ENCODE peak calls at places on chromosomes 12 and 14, in five cellular contexts. One of them, this sample, is unnamed.

GRCh38 chr12:16008442-16008841 is 97.3 kb downstream of the DERA start:
- DNase-seq in pancreas: no peak
- DNase-seq in AG09309: no peak
- DNase-seq in MM.1S: no peak
- DNase-seq in fibroblast of lung: peak
- DNase-seq in this sample: no peak

GRCh38 chr12:48125985-48126384 is 6.8 kb downstream of the PFKM start:
- DNase-seq in pancreas: no peak
- DNase-seq in AG09309: no peak
- DNase-seq in MM.1S: no peak
- DNase-seq in fibroblast of lung: no peak
- DNase-seq in this sample: no peak

GRCh38 chr12:59069481-59069880 is 149.2 kb upstream of the LRIG3 start:
- DNase-seq in pancreas: no peak
- DNase-seq in AG09309: no peak
- DNase-seq in MM.1S: no peak
- DNase-seq in fibroblast of lung: no peak
- DNase-seq in this sample: no peak

GRCh38 chr14:25381498-25381897 is 331.6 kb upstream of the STXBP6 start:
- DNase-seq in pancreas: no peak
- DNase-seq in AG09309: no peak
- DNase-seq in MM.1S: no peak
- DNase-seq in fibroblast of lung: no peak
- DNase-seq in this sample: no peak

GRCh38 chr14:90397401-90398314 is 829 bp downstream of the CALM1 start:
- DNase-seq in pancreas: peak
- DNase-seq in AG09309: no peak
- DNase-seq in MM.1S: peak
- DNase-seq in fibroblast of lung: peak
- DNase-seq in this sample: peak

GRCh38 chr14:92582706-92583452 is 69.3 kb downstream of the RIN3 start:
- DNase-seq in pancreas: no peak
- DNase-seq in AG09309: no peak
- DNase-seq in MM.1S: no peak
- DNase-seq in fibroblast of lung: no peak
- DNase-seq in this sample: no peak

GRCh38 chr12:26919216-26919555 is 18.6 kb downstream of the INTS13 start:
- DNase-seq in pancreas: no peak
- DNase-seq in AG09309: no peak
- DNase-seq in MM.1S: no peak
- DNase-seq in fibroblast of lung: no peak
- DNase-seq in this sample: no peak

GRCh38 chr14:68361231-68361630 is 431.6 kb downstream of the ZFP36L1 start:
- DNase-seq in pancreas: no peak
- DNase-seq in AG09309: peak
- DNase-seq in MM.1S: no peak
- DNase-seq in fibroblast of lung: peak
- DNase-seq in this sample: no peak

GRCh38 chr14:26132061-26132460 is 465.8 kb downstream of the NOVA1 start:
- DNase-seq in pancreas: no peak
- DNase-seq in AG09309: no peak
- DNase-seq in MM.1S: no peak
- DNase-seq in fibroblast of lung: peak
- DNase-seq in this sample: no peak

GRCh38 chr14:89417111-89417468 is at the start of gene FOXN3:
- DNase-seq in pancreas: peak
- DNase-seq in AG09309: peak
- DNase-seq in MM.1S: peak
- DNase-seq in fibroblast of lung: peak
- DNase-seq in this sample: peak

GRCh38 chr14:93962701-93963601 is 13.4 kb downstream of the ASB2 start:
- DNase-seq in pancreas: no peak
- DNase-seq in AG09309: no peak
- DNase-seq in MM.1S: peak
- DNase-seq in fibroblast of lung: no peak
- DNase-seq in this sample: no peak

GRCh38 chr12:80627773-80628172 is 79.7 kb upstream of the MYF6 start:
- DNase-seq in pancreas: no peak
- DNase-seq in AG09309: peak
- DNase-seq in MM.1S: no peak
- DNase-seq in fibroblast of lung: peak
- DNase-seq in this sample: peak

GRCh38 chr12:65826513-65827171 is 2.4 kb downstream of the HMGA2 start:
- DNase-seq in pancreas: no peak
- DNase-seq in AG09309: peak
- DNase-seq in MM.1S: no peak
- DNase-seq in fibroblast of lung: peak
- DNase-seq in this sample: peak

GRCh38 chr12:59268295-59268809 is 327.5 kb upstream of the SLC16A7 start:
- DNase-seq in pancreas: peak
- DNase-seq in AG09309: no peak
- DNase-seq in MM.1S: no peak
- DNase-seq in fibroblast of lung: no peak
- DNase-seq in this sample: no peak

GRCh38 chr12:104684884-104685283 is 228.1 kb downstream of the CHST11 start:
- DNase-seq in pancreas: no peak
- DNase-seq in AG09309: peak
- DNase-seq in MM.1S: no peak
- DNase-seq in fibroblast of lung: peak
- DNase-seq in this sample: no peak

GRCh38 chr14:69318241-69318640 is 58.3 kb downstream of the GALNT16 start:
- DNase-seq in pancreas: peak
- DNase-seq in AG09309: no peak
- DNase-seq in MM.1S: no peak
- DNase-seq in fibroblast of lung: no peak
- DNase-seq in this sample: no peak

GRCh38 chr14:105527381-105528196 is 1.2 kb downstream of the TMEM121 start:
- DNase-seq in pancreas: peak
- DNase-seq in AG09309: no peak
- DNase-seq in MM.1S: no peak
- DNase-seq in fibroblast of lung: no peak
- DNase-seq in this sample: no peak

GRCh38 chr14:25049127-25049558 is 804 bp downstream of the STXBP6 start:
- DNase-seq in pancreas: peak
- DNase-seq in AG09309: no peak
- DNase-seq in MM.1S: no peak
- DNase-seq in fibroblast of lung: peak
- DNase-seq in this sample: no peak

GRCh38 chr14:63852817-63853730 is at the start of gene SYNE2:
- DNase-seq in pancreas: peak
- DNase-seq in AG09309: no peak
- DNase-seq in MM.1S: peak
- DNase-seq in fibroblast of lung: peak
- DNase-seq in this sample: peak

GRCh38 chr14:67674480-67675218 is at the start of gene VTI1B:
- DNase-seq in pancreas: peak
- DNase-seq in AG09309: no peak
- DNase-seq in MM.1S: peak
- DNase-seq in fibroblast of lung: peak
- DNase-seq in this sample: peak

GRCh38 chr12:132955094-132955932 is 793 bp downstream of the ZNF605 start:
- DNase-seq in pancreas: no peak
- DNase-seq in AG09309: peak
- DNase-seq in MM.1S: no peak
- DNase-seq in fibroblast of lung: peak
- DNase-seq in this sample: peak

GRCh38 chr12:91662021-91662420 is 479.4 kb upstream of the DCN start:
- DNase-seq in pancreas: no peak
- DNase-seq in AG09309: no peak
- DNase-seq in MM.1S: no peak
- DNase-seq in fibroblast of lung: peak
- DNase-seq in this sample: no peak

GRCh38 chr12:68538722-68539614 is 71.7 kb upstream of the RAP1B start:
- DNase-seq in pancreas: no peak
- DNase-seq in AG09309: no peak
- DNase-seq in MM.1S: peak
- DNase-seq in fibroblast of lung: peak
- DNase-seq in this sample: no peak

GRCh38 chr12:113250045-113250444 is 28.8 kb downstream of the TPCN1 start:
- DNase-seq in pancreas: no peak
- DNase-seq in AG09309: no peak
- DNase-seq in MM.1S: no peak
- DNase-seq in fibroblast of lung: no peak
- DNase-seq in this sample: no peak

GRCh38 chr12:121088208-121088585 is 44.5 kb upstream of the P2RX7 start:
- DNase-seq in pancreas: no peak
- DNase-seq in AG09309: no peak
- DNase-seq in MM.1S: no peak
- DNase-seq in fibroblast of lung: no peak
- DNase-seq in this sample: no peak

GRCh38 chr12:26281320-26281719 is 85.9 kb downstream of the SSPN start:
- DNase-seq in pancreas: no peak
- DNase-seq in AG09309: no peak
- DNase-seq in MM.1S: no peak
- DNase-seq in fibroblast of lung: peak
- DNase-seq in this sample: no peak

GRCh38 chr12:76023069-76023690 is 8.4 kb downstream of the PHLDA1 start:
- DNase-seq in pancreas: no peak
- DNase-seq in AG09309: no peak
- DNase-seq in MM.1S: no peak
- DNase-seq in fibroblast of lung: no peak
- DNase-seq in this sample: no peak

DNA sequence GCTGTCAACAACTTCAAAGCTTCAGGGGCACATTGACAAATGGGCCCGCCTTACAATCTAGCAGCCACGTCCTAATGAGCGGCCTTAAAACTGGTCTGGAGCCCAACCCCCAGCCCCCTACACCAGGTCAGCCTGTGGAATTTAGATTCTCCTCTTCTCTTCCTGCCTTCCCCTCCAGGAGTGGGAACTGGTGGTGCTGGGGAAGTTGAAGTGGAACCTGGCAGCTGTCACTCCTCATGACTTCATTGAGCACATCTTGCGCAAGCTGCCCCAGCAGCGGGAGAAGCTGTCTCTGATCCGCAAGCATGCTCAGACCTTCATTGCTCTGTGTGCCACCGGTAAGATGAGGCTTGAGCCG is 5.0 kb downstream of the CCND2 start:
- DNase-seq in pancreas: no peak
- DNase-seq in AG09309: no peak
- DNase-seq in MM.1S: no peak
- DNase-seq in fibroblast of lung: no peak
- DNase-seq in this sample: no peak
- H3K4me3 ChIP-seq in pancreas: no peak
- H3K4me3 ChIP-seq in AG09309: no peak
- H3K4me3 ChIP-seq in MM.1S: peak
- H3K4me3 ChIP-seq in fibroblast of lung: peak
- H3K4me3 ChIP-seq in this sample: no peak

GRCh38 chr12:93766802-93767523 is 89.8 kb downstream of the CRADD start:
- DNase-seq in pancreas: no peak
- DNase-seq in AG09309: no peak
- DNase-seq in MM.1S: no peak
- DNase-seq in fibroblast of lung: peak
- DNase-seq in this sample: peak

GRCh38 chr12:93763746-93764147 is 86.6 kb downstream of the CRADD start:
- DNase-seq in pancreas: no peak
- DNase-seq in AG09309: no peak
- DNase-seq in MM.1S: no peak
- DNase-seq in fibroblast of lung: peak
- DNase-seq in this sample: peak

GRCh38 chr12:93766371-93766770 is 89.2 kb downstream of the CRADD start:
- DNase-seq in pancreas: no peak
- DNase-seq in AG09309: no peak
- DNase-seq in MM.1S: no peak
- DNase-seq in fibroblast of lung: no peak
- DNase-seq in this sample: no peak

GRCh38 chr12:93772003-93772402 is 94.8 kb downstream of the CRADD start:
- DNase-seq in pancreas: no peak
- DNase-seq in AG09309: no peak
- DNase-seq in MM.1S: no peak
- DNase-seq in fibroblast of lung: no peak
- DNase-seq in this sample: no peak

DNA sequence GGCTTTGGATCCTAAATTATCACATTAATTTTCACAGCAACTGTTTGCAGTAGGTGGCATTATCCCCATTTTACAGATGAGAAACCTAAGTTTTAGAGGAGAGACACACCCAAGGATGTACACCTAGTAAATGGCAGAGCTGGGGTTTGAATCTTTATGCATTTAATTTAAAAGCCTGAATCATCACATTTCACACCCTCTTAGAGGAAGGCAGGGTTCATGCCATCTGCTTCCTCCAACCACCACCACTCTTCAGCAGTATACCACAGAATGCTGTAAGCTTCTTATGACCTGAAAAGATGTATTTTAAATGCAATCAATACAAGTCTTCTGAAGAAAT is 90.3 kb downstream of the CRADD start:
- DNase-seq in pancreas: no peak
- DNase-seq in AG09309: no peak
- DNase-seq in MM.1S: peak
- DNase-seq in fibroblast of lung: no peak
- DNase-seq in this sample: no peak
- TF ChIP-seq CTCF in pancreas: no peak
- TF ChIP-seq CTCF in AG09309: no peak
- TF ChIP-seq CTCF in MM.1S: no peak
- TF ChIP-seq CTCF in fibroblast of lung: no peak
- TF ChIP-seq CTCF in this sample: no peak

GRCh38 chr14:96741151-96741977 is 55.8 kb upstream of the VRK1 start:
- DNase-seq in pancreas: peak
- DNase-seq in AG09309: no peak
- DNase-seq in MM.1S: peak
- DNase-seq in fibroblast of lung: peak
- DNase-seq in this sample: peak
- H3K4me3 ChIP-seq in pancreas: no peak
- H3K4me3 ChIP-seq in AG09309: peak
- H3K4me3 ChIP-seq in MM.1S: peak
- H3K4me3 ChIP-seq in fibroblast of lung: peak
- H3K4me3 ChIP-seq in this sample: peak

GRCh38 chr12:69578283-69578682 is 7.0 kb upstream of the CCT2 start:
- DNase-seq in pancreas: no peak
- DNase-seq in AG09309: no peak
- DNase-seq in MM.1S: no peak
- DNase-seq in fibroblast of lung: no peak
- DNase-seq in this sample: no peak

GRCh38 chr12:69585189-69586062 is at the start of gene CCT2:
- DNase-seq in pancreas: peak
- DNase-seq in AG09309: peak
- DNase-seq in MM.1S: peak
- DNase-seq in fibroblast of lung: peak
- DNase-seq in this sample: peak

GRCh38 chr12:69580074-69580473 is 5.2 kb upstream of the CCT2 start:
- DNase-seq in pancreas: no peak
- DNase-seq in AG09309: no peak
- DNase-seq in MM.1S: no peak
- DNase-seq in fibroblast of lung: no peak
- DNase-seq in this sample: no peak

GRCh38 chr12:69579029-69579428 is 6.2 kb upstream of the CCT2 start:
- DNase-seq in pancreas: no peak
- DNase-seq in AG09309: no peak
- DNase-seq in MM.1S: no peak
- DNase-seq in fibroblast of lung: no peak
- DNase-seq in this sample: no peak

DNA sequence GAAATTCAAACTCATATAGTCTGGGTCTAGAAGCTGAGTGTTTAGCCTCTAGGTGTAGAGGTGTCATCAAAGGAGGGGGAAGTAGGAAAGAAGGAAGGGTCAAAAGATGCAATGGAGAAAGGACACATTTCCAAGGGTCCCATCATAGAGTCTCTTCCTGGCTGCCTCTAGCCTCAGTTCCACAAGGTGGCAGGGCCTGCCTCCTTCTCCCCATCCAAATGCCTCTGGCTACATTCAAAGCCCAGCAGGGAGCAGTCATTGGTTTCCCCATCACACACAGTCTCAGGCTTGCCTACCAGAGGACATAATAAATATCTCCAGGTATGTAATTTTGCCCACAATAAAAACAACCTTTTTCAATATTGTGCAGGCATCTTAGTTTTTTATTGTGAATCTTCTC is 2.1 kb upstream of the CCT2 start:
- DNase-seq in pancreas: no peak
- DNase-seq in AG09309: no peak
- DNase-seq in MM.1S: no peak
- DNase-seq in fibroblast of lung: no peak
- DNase-seq in this sample: peak
- TF ChIP-seq CTCF in pancreas: no peak
- TF ChIP-seq CTCF in AG09309: peak
- TF ChIP-seq CTCF in MM.1S: peak
- TF ChIP-seq CTCF in fibroblast of lung: peak
- TF ChIP-seq CTCF in this sample: peak